ENCODE peak calls at places on chromosome 21, in five cellular contexts. C is SW480, S is T1000, T is Right ventricle myocardium superior, V is A549. G is an unnamed sample.

GRCh38 chr21:39660596-39660995 is 47.9 kb downstream of the B3GALT5 start:
- DNase-seq in C (no peak), S (peak; percentile 15), T (peak; percentile 66), V (peak; percentile 43), G (no peak)

GRCh38 chr21:41783476-41784150 is 16.8 kb upstream of the RIPK4 start:
- DNase-seq in C (peak; percentile 98), S (peak; percentile 82), T (no peak), V (no peak), G (no peak)

GRCh38 chr21:27693376-27693775 is 726.5 kb upstream of the ADAMTS5 start:
- DNase-seq in C (no peak), S (no peak), T (no peak), V (no peak), G (no peak)

GRCh38 chr21:44682580-44683151 is 703 bp upstream of the KRTAP12-1 start:
- DNase-seq in C (no peak), S (no peak), T (no peak), V (no peak), G (no peak)

GRCh38 chr21:36004441-36004840 is 55.9 kb downstream of the SETD4 start:
- DNase-seq in C (no peak), S (peak; percentile 42), T (no peak), V (no peak), G (no peak)

GRCh38 chr21:45378258-45378966 is 26.6 kb upstream of the COL18A1 start:
- DNase-seq in C (peak; percentile 44), S (peak; percentile 51), T (peak; percentile 33), V (no peak), G (no peak)

GRCh38 chr21:38306833-38307232 is 50.0 kb downstream of the KCNJ15 start:
- DNase-seq in C (no peak), S (no peak), T (no peak), V (no peak), G (no peak)

GRCh38 chr21:39326607-39327307 is 13.3 kb upstream of the BRWD1 start:
- DNase-seq in C (no peak), S (no peak), T (no peak), V (no peak), G (no peak)

GRCh38 chr21:34807146-34807880 is 138.5 kb downstream of the CLIC6 start:
- DNase-seq in C (peak; percentile 92), S (peak; percentile 75), T (no peak), V (peak; percentile 78), G (peak; percentile 69)

GRCh38 chr21:32448803-32449594 is 36.5 kb downstream of the EVA1C start:
- DNase-seq in C (peak; percentile 30), S (no peak), T (no peak), V (no peak), G (no peak)

GRCh38 chr21:45993210-45994085 is 11.9 kb downstream of the COL6A1 start:
- DNase-seq in C (no peak), S (no peak), T (peak; percentile 57), V (no peak), G (no peak)

GRCh38 chr21:35057428-35057827 is 8.3 kb upstream of the RUNX1 start:
- DNase-seq in C (no peak), S (no peak), T (no peak), V (no peak), G (no peak)

GRCh38 chr21:29382029-29382654 is 83.4 kb downstream of the BACH1 start:
- DNase-seq in C (peak; percentile 11), S (peak; percentile 31), T (no peak), V (peak; percentile 8), G (no peak)

GRCh38 chr21:44919913-44920693 is 596 bp downstream of the ITGB2 start:
- DNase-seq in C (no peak), S (no peak), T (peak; percentile 33), V (no peak), G (peak; percentile 87)

GRCh38 chr21:19648376-19648775 is 1244.8 kb upstream of the TMPRSS15 start:
- DNase-seq in C (no peak), S (no peak), T (no peak), V (no peak), G (no peak)